ENCODE peak calls at places on chromosomes 3 and 15, in eight cellular contexts. X is HFF-Myc; L is thoracic aorta; Y is endothelial cell; B is stimulated activated CD8-positive, alpha-beta memory T cell treated with anti-CD3 and anti-CD28 coated beads, Interleukin-4, amount 100 ng/mL, for 4 hours; R is fibroblast of the aortic adventitia; E is stimulated activated CD4-positive, alpha-beta T cell treated with anti-CD3 and anti-CD28 coated beads, Interleukin-1b, Interleukin-23, amount 100 ng/mL, for 24 hours; H is upper lobe of right lung. O is an unnamed sample.
A peak's percentile ranks its signal among the peaks of the same experiment; 100 is the strongest.

GRCh38 chr3:23343509-23343908 is 140.4 kb downstream of the UBE2E2 start:
- DNase-seq in E (no peak), Y (no peak), B (no peak), L (no peak), X (no peak), H (no peak), R (no peak), O (no peak)

GRCh38 chr3:189304465-189305341 is 132.9 kb downstream of the TPRG1 start:
- DNase-seq in H (peak; percentile 67), B (no peak), Y (no peak), X (no peak), L (no peak), R (peak; percentile 57), E (no peak), O (no peak)

GRCh38 chr3:127038923-127039581 is 56.1 kb downstream of the PLXNA1 start:
- DNase-seq in L (no peak), H (peak; percentile 60), B (no peak), X (no peak), E (no peak), Y (no peak), R (no peak), O (no peak)

GRCh38 chr15:71526061-71526460 is 284.3 kb upstream of the NR2E3 start:
- DNase-seq in E (no peak), R (peak; percentile 67), H (no peak), B (no peak), Y (no peak), L (no peak), X (no peak), O (peak; percentile 4)

GRCh38 chr3:137854498-137855285 is 90.6 kb downstream of the SOX14 start:
- DNase-seq in E (no peak), B (no peak), Y (peak; percentile 8), L (no peak), R (no peak), H (no peak), X (no peak), O (no peak)

GRCh38 chr3:90062631-90063200 is 955.3 kb downstream of the EPHA3 start:
- DNase-seq in L (no peak), E (no peak), Y (no peak), H (no peak), B (no peak), X (no peak), R (peak; percentile 2), O (peak; percentile 10)

GRCh38 chr3:4985330-4986174 is 6.3 kb downstream of the BHLHE40 start:
- DNase-seq in B (no peak), X (no peak), E (no peak), R (peak; percentile 72), H (no peak), L (no peak), Y (no peak), O (no peak)

GRCh38 chr3:141933421-141934300 is 57.2 kb downstream of the ATP1B3 start:
- DNase-seq in H (no peak), L (no peak), B (no peak), Y (no peak), R (no peak), X (no peak), E (no peak), O (no peak)

GRCh38 chr3:193975072-193975535 is 160.8 kb upstream of the HES1 start:
- DNase-seq in B (no peak), X (no peak), R (no peak), Y (peak; percentile 21), H (no peak), E (no peak), L (no peak), O (no peak)

GRCh38 chr3:149473314-149473990 is 1.0 kb upstream of the TM4SF4 start:
- DNase-seq in B (no peak), X (no peak), E (no peak), R (peak; percentile 89), L (peak; percentile 33), Y (no peak), H (no peak), O (peak; percentile 66)

GRCh38 chr3:30082652-30083051 is 523.7 kb upstream of the TGFBR2 start:
- DNase-seq in E (no peak), Y (no peak), H (no peak), L (no peak), R (no peak), X (no peak), B (no peak), O (no peak)

GRCh38 chr3:23135026-23135785 is 67.9 kb upstream of the UBE2E2 start:
- DNase-seq in B (no peak), E (no peak), R (no peak), Y (no peak), H (no peak), X (no peak), L (no peak), O (no peak)

GRCh38 chr3:52218953-52219650 is 6.3 kb downstream of the TLR9 start:
- DNase-seq in H (peak; percentile 79), R (peak; percentile 47), L (no peak), X (no peak), B (no peak), Y (no peak), E (no peak), O (no peak)

GRCh38 chr3:10548997-10549396 is 43.6 kb upstream of the ATP2B2 start:
- DNase-seq in H (peak; percentile 20), E (no peak), L (no peak), X (no peak), Y (no peak), B (no peak), R (no peak), O (no peak)

GRCh38 chr3:133824961-133825485 is 19.4 kb downstream of the SRPRB start:
- DNase-seq in B (no peak), H (no peak), L (no peak), X (no peak), R (no peak), Y (no peak), E (no peak), O (no peak)

GRCh38 chr3:98887684-98888083 is 13.8 kb downstream of the DCBLD2 start:
- DNase-seq in H (no peak), L (no peak), X (no peak), E (no peak), B (no peak), R (no peak), Y (no peak), O (no peak)

GRCh38 chr3:194281306-194281705 is 69.8 kb downstream of the CPN2 start:
- DNase-seq in X (no peak), H (peak; percentile 56), B (no peak), R (no peak), Y (no peak), E (no peak), L (no peak), O (no peak)

GRCh38 chr3:64681827-64682226 is 6.0 kb downstream of the ADAMTS9 start:
- DNase-seq in E (no peak), H (no peak), X (no peak), Y (no peak), L (no peak), B (no peak), R (no peak), O (no peak)

GRCh38 chr3:188052229-188052965 is 101.6 kb upstream of the LPP start:
- DNase-seq in R (peak; percentile 66), B (no peak), X (no peak), L (peak; percentile 79), E (no peak), H (peak; percentile 66), Y (peak; percentile 35), O (peak; percentile 38)

GRCh38 chr3:32781211-32781968 is 36.4 kb upstream of the TRIM71 start:
- DNase-seq in R (peak; percentile 64), B (peak; percentile 25), L (no peak), X (peak; percentile 36), E (peak; percentile 29), H (peak; percentile 93), Y (peak; percentile 91), O (peak; percentile 49)

GRCh38 chr3:20843037-20843436 is 657.0 kb upstream of the SGO1 start:
- DNase-seq in X (no peak), Y (no peak), E (no peak), B (no peak), L (no peak), R (no peak), H (no peak), O (no peak)

GRCh38 chr3:8210752-8211405 is 290.7 kb upstream of the LMCD1 start:
- DNase-seq in X (no peak), B (no peak), H (no peak), Y (no peak), L (no peak), E (no peak), R (peak; percentile 36), O (peak; percentile 41)

GRCh38 chr3:194023501-194024280 is 112.3 kb upstream of the HES1 start:
- DNase-seq in R (no peak), B (no peak), L (no peak), Y (no peak), X (no peak), H (no peak), E (no peak), O (no peak)

GRCh38 chr15:71115567-71116351 is 488 bp downstream of the THSD4 start:
- DNase-seq in E (no peak), L (no peak), B (no peak), Y (peak; percentile 49), H (peak; percentile 85), R (peak; percentile 68), X (no peak), O (no peak)

GRCh38 chr15:45276851-45277250 is 24.8 kb downstream of the SLC28A2 start:
- DNase-seq in L (no peak), H (no peak), R (peak; percentile 49), E (no peak), Y (no peak), B (no peak), X (no peak), O (no peak)